ENCODE peak calls at places on chromosomes 13 and 19, in eight cellular contexts. V is renal cortical epithelial cell; J is stimulated activated CD8-positive, alpha-beta memory T cell treated with anti-CD3 and anti-CD28 coated beads, Interleukin-15, amount 100 ng/mL, for 24 hours; U is right lobe of liver; W is midbrain; Z is uterus; C is kidney epithelial cell; F is omental fat pad. P is an unnamed sample.

GRCh38 chr13:100543872-100544602 is 44.6 kb downstream of the GGACT start:
- DNase-seq in F (no peak), C (peak; percentile 14), V (peak; percentile 59), W (no peak), J (no peak), U (peak; percentile 83), Z (no peak), P (no peak)

GRCh38 chr19:42333975-42334696 is 8.7 kb downstream of the MEGF8 start:
- DNase-seq in C (no peak), F (no peak), V (no peak), U (no peak), J (no peak), Z (no peak), W (no peak), P (no peak)

GRCh38 chr13:51935326-51936171 is 73.8 kb downstream of the CCDC70 start:
- DNase-seq in Z (no peak), C (no peak), V (no peak), F (no peak), J (no peak), U (no peak), W (no peak), P (no peak)

GRCh38 chr13:58238972-58239773 is 607.6 kb downstream of the PCDH17 start:
- DNase-seq in V (no peak), Z (no peak), J (no peak), F (no peak), U (no peak), W (no peak), C (no peak), P (no peak)

GRCh38 chr13:52788011-52788410 is 48.4 kb upstream of the CNMD start:
- DNase-seq in J (no peak), Z (no peak), C (no peak), W (no peak), V (no peak), F (no peak), U (no peak), P (no peak)

GRCh38 chr19:54526972-54527371 is 24.3 kb downstream of the LAIR2 start:
- DNase-seq in V (no peak), U (no peak), J (no peak), W (no peak), F (no peak), Z (no peak), C (no peak), P (no peak)

GRCh38 chr19:19659646-19660245 is 3.7 kb downstream of the ATP13A1 start:
- DNase-seq in J (no peak), U (no peak), F (no peak), C (no peak), W (no peak), Z (no peak), V (no peak), P (no peak)

GRCh38 chr13:27869436-27870090 is 50.2 kb upstream of the PDX1 start:
- DNase-seq in Z (no peak), C (no peak), J (no peak), W (no peak), F (no peak), U (no peak), V (no peak), P (no peak)

GRCh38 chr19:39557791-39558622 is 18.0 kb upstream of the EID2 start:
- DNase-seq in Z (no peak), C (no peak), F (no peak), J (no peak), W (no peak), U (no peak), V (peak; percentile 43), P (no peak)

GRCh38 chr13:94243551-94243950 is 235.9 kb downstream of the DCT start:
- DNase-seq in V (no peak), U (no peak), C (no peak), W (no peak), Z (no peak), F (no peak), J (no peak), P (no peak)

GRCh38 chr13:23959231-23959862 is 62.0 kb upstream of the C1QTNF9B start:
- DNase-seq in U (no peak), V (peak; percentile 89), W (no peak), Z (no peak), F (no peak), C (peak; percentile 26), J (no peak), P (no peak)

GRCh38 chr19:37014456-37014855 is 63.8 kb upstream of the ZNF420 start:
- DNase-seq in V (no peak), W (no peak), Z (no peak), C (no peak), U (no peak), J (no peak), F (no peak), P (no peak)

GRCh38 chr13:39879286-39880035 is 224.0 kb downstream of the COG6 start:
- DNase-seq in V (no peak), Z (no peak), W (no peak), J (no peak), F (no peak), C (no peak), U (no peak), P (no peak)

GRCh38 chr19:16361254-16361653 is 36.6 kb downstream of the KLF2 start:
- DNase-seq in U (no peak), F (no peak), J (no peak), V (no peak), W (no peak), Z (no peak), C (no peak), P (no peak)

GRCh38 chr19:48920949-48921348 is 12.6 kb upstream of the DHDH start:
- DNase-seq in W (no peak), J (no peak), V (no peak), Z (no peak), U (no peak), F (no peak), C (no peak), P (no peak)

GRCh38 chr13:48644141-48644540 is 9.6 kb upstream of the CYSLTR2 start:
- DNase-seq in U (no peak), W (no peak), Z (no peak), V (no peak), F (no peak), J (no peak), C (no peak), P (no peak)

GRCh38 chr13:103194871-103195270 is 128.7 kb upstream of the SLC10A2 start:
- DNase-seq in Z (no peak), C (no peak), J (no peak), V (no peak), U (no peak), F (no peak), W (no peak), P (no peak)

P was measured in epithelial cell of prostate.